ENCODE peak calls at places on chromosome 20, in seven cellular contexts. W is cardiac muscle cell, S is erythroblast, J is smooth muscle cell of the brain vasculature, G is foreskin fibroblast, D is NCI-H1436, A is dorsolateral prefrontal cortex. X is an unnamed sample.

GRCh38 chr20:23841693-23842092 is 15.2 kb upstream of the CST2 start:
- DNase-seq in W (no peak), D (no peak), J (no peak), G (no peak), S (no peak), A (no peak), X (no peak)

GRCh38 chr20:34884260-34884659 is 7.8 kb downstream of the ACSS2 start:
- DNase-seq in S (no peak), D (no peak), W (no peak), A (no peak), J (no peak), G (no peak), X (no peak)

GRCh38 chr20:48688579-48688978 is 139.2 kb downstream of the PREX1 start:
- DNase-seq in S (no peak), W (no peak), J (no peak), G (no peak), A (no peak), D (no peak), X (no peak)

GRCh38 chr20:1816384-1817381 is 78.5 kb upstream of the SIRPA start:
- DNase-seq in G (peak), W (peak), A (peak), D (no peak), J (no peak), S (no peak), X (no peak)

GRCh38 chr20:3408251-3408637 is 775 bp upstream of the DNAAF9 start:
- DNase-seq in J (no peak), S (no peak), D (no peak), G (no peak), W (no peak), A (no peak), X (no peak)

GRCh38 chr20:9928955-9929354 is 90.1 kb upstream of the PAK5 start:
- DNase-seq in A (no peak), W (no peak), S (no peak), D (no peak), G (no peak), J (no peak), X (no peak)

GRCh38 chr20:62010551-62011402 is 54.9 kb downstream of the TAF4 start:
- DNase-seq in G (peak), D (peak), W (peak), S (peak), A (peak), J (peak), X (no peak)

GRCh38 chr20:37673429-37673828 is 20.4 kb upstream of the CTNNBL1 start:
- DNase-seq in A (no peak), D (no peak), J (no peak), G (no peak), W (no peak), S (no peak), X (no peak)

GRCh38 chr20:44212792-44213191 is 2.2 kb upstream of the OSER1 start:
- DNase-seq in D (no peak), A (no peak), S (no peak), W (no peak), J (no peak), G (no peak), X (no peak)